ENCODE peak calls at places on chromosomes 11 and 22, in nine cellular contexts. M is effector memory CD4-positive, alpha-beta T cell; F is suprapubic skin; Y is neural progenitor cell; W is psoas muscle; J is thyroid gland; Q is transverse colon; D is heart right ventricle; N is astrocyte. R is an unnamed sample.

GRCh38 chr22:20949698-20950183 is 17.3 kb upstream of the AIFM3 start:
- DNase-seq in M (no peak), F (no peak), Y (no peak), W (no peak), J (no peak), Q (no peak), D (no peak), N (no peak), R (no peak)

GRCh38 chr11:123407124-123407995 is 22.7 kb upstream of the GRAMD1B start:
- DNase-seq in M (peak), F (no peak), Y (peak), W (peak), J (peak), Q (peak), D (no peak), N (peak), R (peak)

GRCh38 chr11:134639586-134640330 is 227.7 kb upstream of the B3GAT1 start:
- DNase-seq in M (no peak), F (no peak), Y (no peak), W (no peak), J (peak), Q (peak), D (no peak), N (no peak), R (no peak)

GRCh38 chr22:20219667-20220628 is 48.2 kb downstream of the RTN4R start:
- DNase-seq in M (no peak), F (no peak), Y (no peak), W (no peak), J (no peak), Q (no peak), D (no peak), N (no peak), R (no peak)

GRCh38 chr22:36277482-36278291 is 24.8 kb downstream of the APOL1 start:
- DNase-seq in M (peak), F (no peak), Y (peak), W (peak), J (peak), Q (peak), D (peak), N (peak), R (no peak)

GRCh38 chr11:134634897-134635831 is 223.1 kb upstream of the B3GAT1 start:
- DNase-seq in M (no peak), F (peak), Y (peak), W (no peak), J (no peak), Q (no peak), D (no peak), N (no peak), R (no peak)

GRCh38 chr22:19398206-19398605 is 33.3 kb downstream of the HIRA start:
- DNase-seq in M (no peak), F (no peak), Y (no peak), W (no peak), J (no peak), Q (no peak), D (no peak), N (no peak), R (no peak)

GRCh38 chr22:29096736-29097669 is 24.2 kb downstream of the KREMEN1 start:
- DNase-seq in M (no peak), F (no peak), Y (peak), W (no peak), J (no peak), Q (no peak), D (no peak), N (no peak), R (no peak)

GRCh38 chr11:21630934-21631478 is 561.9 kb upstream of the ANO5 start:
- DNase-seq in M (no peak), F (no peak), Y (no peak), W (no peak), J (no peak), Q (no peak), D (no peak), N (no peak), R (no peak)

GRCh38 chr11:111557425-111558111 is 17.0 kb downstream of the LAYN start:
- DNase-seq in M (no peak), F (no peak), Y (no peak), W (no peak), J (no peak), Q (no peak), D (no peak), N (peak), R (peak)

GRCh38 chr22:20566420-20567260 is 59.2 kb downstream of the MED15 start:
- DNase-seq in M (peak), F (no peak), Y (no peak), W (peak), J (peak), Q (peak), D (no peak), N (peak), R (no peak)

GRCh38 chr11:80165763-80166162 is 724.9 kb upstream of the TENM4 start:
- DNase-seq in M (no peak), F (no peak), Y (no peak), W (no peak), J (no peak), Q (no peak), D (no peak), N (peak), R (peak)

GRCh38 chr11:68940651-68941323 is 37.1 kb downstream of the IGHMBP2 start:
- DNase-seq in M (no peak), F (no peak), Y (no peak), W (no peak), J (no peak), Q (no peak), D (no peak), N (no peak), R (no peak)

GRCh38 chr11:45250035-45250693 is 36.0 kb downstream of the SYT13 start:
- DNase-seq in M (no peak), F (no peak), Y (no peak), W (no peak), J (no peak), Q (no peak), D (no peak), N (no peak), R (no peak)

GRCh38 chr22:36658900-36659299 is 44.7 kb downstream of the CACNG2 start:
- DNase-seq in M (no peak), F (no peak), Y (no peak), W (no peak), J (no peak), Q (no peak), D (no peak), N (peak), R (no peak)

GRCh38 chr11:30852091-30852490 is 265.9 kb upstream of the MPPED2 start:
- DNase-seq in M (no peak), F (no peak), Y (no peak), W (no peak), J (no peak), Q (no peak), D (no peak), N (no peak), R (no peak)

GRCh38 chr11:43788394-43788793 is 92.2 kb upstream of the ALKBH3 start:
- DNase-seq in M (no peak), F (no peak), Y (peak), W (no peak), J (no peak), Q (peak), D (no peak), N (no peak), R (no peak)

GRCh38 chr22:17578129-17578754 is 14.9 kb downstream of the SLC25A18 start:
- DNase-seq in M (no peak), F (no peak), Y (no peak), W (peak), J (peak), Q (peak), D (peak), N (peak), R (no peak)

GRCh38 chr11:79100093-79100704 is 340.6 kb downstream of the TENM4 start:
- DNase-seq in M (no peak), F (no peak), Y (peak), W (no peak), J (peak), Q (peak), D (no peak), N (no peak), R (peak)

GRCh38 chr22:39526736-39527171 is 5.8 kb downstream of the RPS19BP1 start:
- DNase-seq in M (peak), F (no peak), Y (peak), W (peak), J (no peak), Q (no peak), D (no peak), N (no peak), R (no peak)

GRCh38 chr22:27885977-27886842 is 32.8 kb downstream of the PITPNB start:
- DNase-seq in M (peak), F (no peak), Y (peak), W (no peak), J (peak), Q (peak), D (no peak), N (peak), R (peak)

GRCh38 chr11:2343502-2343901 is 33.6 kb upstream of the CD81 start:
- DNase-seq in M (no peak), F (no peak), Y (no peak), W (no peak), J (no peak), Q (no peak), D (no peak), N (no peak), R (no peak)

GRCh38 chr11:116532066-116532465 is 240.7 kb downstream of the BUD13 start:
- DNase-seq in M (no peak), F (peak), Y (no peak), W (no peak), J (no peak), Q (no peak), D (no peak), N (no peak), R (no peak)

GRCh38 chr22:29309332-29310064 is 3.0 kb downstream of the GAS2L1 start:
- DNase-seq in M (no peak), F (no peak), Y (no peak), W (no peak), J (no peak), Q (peak), D (peak), N (no peak), R (no peak)

GRCh38 chr11:57214494-57214893 is 22.6 kb downstream of the APLNR start:
- DNase-seq in M (no peak), F (no peak), Y (no peak), W (no peak), J (no peak), Q (no peak), D (no peak), N (peak), R (peak)

GRCh38 chr11:31768744-31769143 is 42.4 kb downstream of the PAX6 start:
- DNase-seq in M (no peak), F (no peak), Y (no peak), W (no peak), J (no peak), Q (no peak), D (no peak), N (no peak), R (no peak)

GRCh38 chr11:83724704-83725114 is 438.5 kb upstream of the CCDC90B start:
- DNase-seq in M (no peak), F (no peak), Y (peak), W (no peak), J (peak), Q (no peak), D (no peak), N (no peak), R (no peak)

GRCh38 chr11:45021692-45022130 is 71.0 kb upstream of the TP53I11 start:
- DNase-seq in M (no peak), F (peak), Y (peak), W (peak), J (peak), Q (peak), D (peak), N (peak), R (no peak)

GRCh38 chr22:33450756-33451155 is 392.6 kb upstream of the SYN3 start:
- DNase-seq in M (no peak), F (no peak), Y (no peak), W (no peak), J (no peak), Q (no peak), D (no peak), N (no peak), R (no peak)

GRCh38 chr11:68373189-68373809 is 60.9 kb downstream of the LRP5 start:
- DNase-seq in M (no peak), F (no peak), Y (no peak), W (no peak), J (no peak), Q (no peak), D (peak), N (no peak), R (no peak)

GRCh38 chr11:113384551-113384950 is 3.0 kb upstream of the ANKK1 start:
- DNase-seq in M (no peak), F (no peak), Y (no peak), W (no peak), J (no peak), Q (no peak), D (no peak), N (peak), R (peak)

GRCh38 chr11:113385749-113386148 is 1.8 kb upstream of the ANKK1 start:
- DNase-seq in M (no peak), F (no peak), Y (no peak), W (no peak), J (peak), Q (no peak), D (no peak), N (no peak), R (no peak)

GRCh38 chr11:113386866-113387265 is 713 bp upstream of the ANKK1 start:
- DNase-seq in M (no peak), F (peak), Y (no peak), W (no peak), J (no peak), Q (no peak), D (no peak), N (no peak), R (no peak)

GRCh38 chr11:113389288-113389687 is 1.7 kb downstream of the ANKK1 start:
- DNase-seq in M (no peak), F (no peak), Y (peak), W (no peak), J (no peak), Q (no peak), D (no peak), N (no peak), R (no peak)

GRCh38 chr11:113387605-113388211 is at the start of gene ANKK1:
- DNase-seq in M (no peak), F (peak), Y (peak), W (no peak), J (peak), Q (peak), D (no peak), N (no peak), R (no peak)
- H3K4me3 ChIP-seq in M (no peak), F (peak), Y (peak), W (no peak), J (no peak), Q (peak), D (no peak), N (no peak), R (peak)

GRCh38 chr11:27722117-27722844 is 22.0 kb upstream of the BDNF start:
- DNase-seq in M (no peak), F (no peak), Y (peak), W (no peak), J (no peak), Q (peak), D (no peak), N (peak), R (peak)

GRCh38 chr11:27723685-27724084 is 23.4 kb upstream of the BDNF start:
- DNase-seq in M (no peak), F (no peak), Y (no peak), W (no peak), J (no peak), Q (no peak), D (no peak), N (no peak), R (no peak)

GRCh38 chr11:27721505-27722116 is 21.4 kb upstream of the BDNF start:
- DNase-seq in M (no peak), F (no peak), Y (peak), W (no peak), J (no peak), Q (no peak), D (no peak), N (no peak), R (no peak)

GRCh38 chr11:27720277-27720830 is 20.1 kb upstream of the BDNF start:
- DNase-seq in M (no peak), F (no peak), Y (peak), W (no peak), J (peak), Q (peak), D (no peak), N (no peak), R (peak)

GRCh38 chr11:27722945-27723344 is 22.7 kb upstream of the BDNF start:
- DNase-seq in M (no peak), F (no peak), Y (peak), W (no peak), J (no peak), Q (no peak), D (no peak), N (no peak), R (peak)
- H3K27ac ChIP-seq in M (no peak), F (no peak), Y (no peak), W (no peak), J (no peak), Q (no peak), D (no peak), N (no peak), R (no peak)

GRCh38 chr11:128814856-128815705 is 52.0 kb downstream of the KCNJ1 start:
- DNase-seq in M (no peak), F (no peak), Y (peak), W (peak), J (peak), Q (peak), D (peak), N (peak), R (peak)
- H3K4me3 ChIP-seq in M (no peak), F (no peak), Y (peak), W (no peak), J (no peak), Q (no peak), D (no peak), N (no peak), R (peak)

GRCh38 chr11:63680842-63681207 is 475 bp upstream of the RTN3 start:
- DNase-seq in M (no peak), F (no peak), Y (no peak), W (no peak), J (no peak), Q (no peak), D (no peak), N (no peak), R (no peak)
- H3K27ac ChIP-seq in M (peak), F (peak), Y (no peak), W (peak), J (peak), Q (peak), D (peak), N (no peak), R (peak)

GRCh38 chr11:118632577-118633318 is 25.3 kb downstream of the PHLDB1 start:
- DNase-seq in M (no peak), F (no peak), Y (no peak), W (no peak), J (no peak), Q (no peak), D (no peak), N (no peak), R (no peak)

GRCh38 chr11:118631109-118631508 is 23.7 kb downstream of the PHLDB1 start:
- DNase-seq in M (no peak), F (no peak), Y (no peak), W (no peak), J (no peak), Q (no peak), D (no peak), N (no peak), R (no peak)

GRCh38 chr11:118633319-118633690 is 25.9 kb downstream of the PHLDB1 start:
- DNase-seq in M (no peak), F (no peak), Y (no peak), W (no peak), J (no peak), Q (no peak), D (no peak), N (no peak), R (no peak)

GRCh38 chr11:118629761-118630661 is 22.6 kb downstream of the PHLDB1 start:
- DNase-seq in M (no peak), F (no peak), Y (no peak), W (no peak), J (no peak), Q (peak), D (no peak), N (no peak), R (no peak)

DNA sequence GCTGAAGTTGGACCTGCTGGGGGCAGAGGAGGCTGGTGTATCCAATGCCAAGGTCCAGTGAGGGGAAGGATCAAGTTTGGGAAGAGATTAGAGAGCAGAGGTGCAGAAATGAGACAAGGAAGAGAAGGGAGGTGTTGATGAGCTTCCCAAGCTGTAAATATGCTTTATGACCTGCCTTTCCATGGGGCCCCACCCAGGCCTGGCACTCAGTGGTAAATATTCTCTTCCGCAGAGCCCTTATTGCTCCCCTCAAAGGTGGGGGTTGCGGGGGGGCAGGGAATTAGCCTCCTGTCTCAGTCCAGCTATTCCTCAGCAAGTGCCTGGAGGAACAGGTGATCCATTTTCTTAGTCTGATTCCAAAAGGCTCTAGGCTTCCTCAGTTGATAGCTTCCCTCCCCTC is 24.1 kb downstream of the PHLDB1 start:
- DNase-seq in M (no peak), F (no peak), Y (no peak), W (no peak), J (no peak), Q (peak), D (no peak), N (no peak), R (no peak)
- H3K4me3 ChIP-seq in M (no peak), F (no peak), Y (no peak), W (no peak), J (no peak), Q (no peak), D (no peak), N (no peak), R (no peak)

GRCh38 chr11:93504110-93505095 is 38.8 kb downstream of the SMCO4 start:
- DNase-seq in M (no peak), F (no peak), Y (no peak), W (no peak), J (no peak), Q (no peak), D (no peak), N (no peak), R (no peak)
- H3K27ac ChIP-seq in M (no peak), F (no peak), Y (no peak), W (no peak), J (no peak), Q (no peak), D (no peak), N (no peak), R (no peak)

GRCh38 chr11:394858-395655 is 1.0 kb downstream of the PKP3 start:
- DNase-seq in M (no peak), F (no peak), Y (no peak), W (no peak), J (no peak), Q (no peak), D (no peak), N (no peak), R (no peak)
- H3K4me3 ChIP-seq in M (no peak), F (peak), Y (no peak), W (no peak), J (no peak), Q (peak), D (no peak), N (no peak), R (no peak)

GRCh38 chr22:45671051-45671782 is 417 bp upstream of the ATXN10 start:
- DNase-seq in M (no peak), F (no peak), Y (peak), W (peak), J (peak), Q (peak), D (peak), N (no peak), R (no peak)
- H3K27ac ChIP-seq in M (peak), F (peak), Y (no peak), W (peak), J (peak), Q (peak), D (peak), N (peak), R (peak)

GRCh38 chr11:73872746-73873412 is 3.8 kb downstream of the COA4 start:
- DNase-seq in M (no peak), F (no peak), Y (no peak), W (no peak), J (no peak), Q (no peak), D (no peak), N (no peak), R (no peak)
- H3K4me3 ChIP-seq in M (no peak), F (no peak), Y (no peak), W (no peak), J (no peak), Q (no peak), D (no peak), N (no peak), R (no peak)